ENCODE peak calls at places on chromosome 9, in nine cellular contexts. One of them, this sample, is unnamed.

GRCh38 chr9:81113408-81114124 is 575.8 kb downstream of the TLE1 start:
- DNase-seq in LHCN-M2: peak
- DNase-seq in glomerular endothelial cell: no peak
- DNase-seq in esophagus squamous epithelium: no peak
- DNase-seq in activated CD4-positive, alpha-beta T cell treated with anti-CD3 and anti-CD28 coated beads for 24 hours: no peak
- DNase-seq in stimulated activated CD8-positive, alpha-beta memory T cell treated with anti-CD3 and anti-CD28 coated beads, Interleukin-12 subunit alpha, Interleukin-12 subunit beta, amount 100 ng/mL, for 1 hour: no peak
- DNase-seq in activated naive CD4-positive, alpha-beta T cell: no peak
- DNase-seq in CD8-positive, alpha-beta memory T cell: no peak
- DNase-seq in erythroblast: no peak
- DNase-seq in this sample: no peak

GRCh38 chr9:13841801-13842462 is 472.0 kb downstream of the NFIB start:
- DNase-seq in glomerular endothelial cell: no peak
- DNase-seq in LHCN-M2: no peak
- DNase-seq in esophagus squamous epithelium: no peak
- DNase-seq in activated CD4-positive, alpha-beta T cell treated with anti-CD3 and anti-CD28 coated beads for 24 hours: no peak
- DNase-seq in stimulated activated CD8-positive, alpha-beta memory T cell treated with anti-CD3 and anti-CD28 coated beads, Interleukin-12 subunit alpha, Interleukin-12 subunit beta, amount 100 ng/mL, for 1 hour: no peak
- DNase-seq in erythroblast: no peak
- DNase-seq in activated naive CD4-positive, alpha-beta T cell: no peak
- DNase-seq in CD8-positive, alpha-beta memory T cell: no peak
- DNase-seq in this sample: no peak

GRCh38 chr9:4553951-4554381 is 63.7 kb downstream of the SLC1A1 start:
- DNase-seq in stimulated activated CD8-positive, alpha-beta memory T cell treated with anti-CD3 and anti-CD28 coated beads, Interleukin-12 subunit alpha, Interleukin-12 subunit beta, amount 100 ng/mL, for 1 hour: no peak
- DNase-seq in erythroblast: no peak
- DNase-seq in esophagus squamous epithelium: no peak
- DNase-seq in CD8-positive, alpha-beta memory T cell: no peak
- DNase-seq in LHCN-M2: peak
- DNase-seq in glomerular endothelial cell: no peak
- DNase-seq in activated CD4-positive, alpha-beta T cell treated with anti-CD3 and anti-CD28 coated beads for 24 hours: no peak
- DNase-seq in activated naive CD4-positive, alpha-beta T cell: no peak
- DNase-seq in this sample: no peak

GRCh38 chr9:134068742-134069535 is 1.1 kb upstream of the BRD3 start:
- DNase-seq in erythroblast: no peak
- DNase-seq in stimulated activated CD8-positive, alpha-beta memory T cell treated with anti-CD3 and anti-CD28 coated beads, Interleukin-12 subunit alpha, Interleukin-12 subunit beta, amount 100 ng/mL, for 1 hour: no peak
- DNase-seq in activated CD4-positive, alpha-beta T cell treated with anti-CD3 and anti-CD28 coated beads for 24 hours: no peak
- DNase-seq in LHCN-M2: no peak
- DNase-seq in glomerular endothelial cell: no peak
- DNase-seq in CD8-positive, alpha-beta memory T cell: no peak
- DNase-seq in activated naive CD4-positive, alpha-beta T cell: no peak
- DNase-seq in esophagus squamous epithelium: no peak
- DNase-seq in this sample: no peak

GRCh38 chr9:130872912-130873503 is 23.6 kb downstream of the QRFP start:
- DNase-seq in stimulated activated CD8-positive, alpha-beta memory T cell treated with anti-CD3 and anti-CD28 coated beads, Interleukin-12 subunit alpha, Interleukin-12 subunit beta, amount 100 ng/mL, for 1 hour: no peak
- DNase-seq in LHCN-M2: no peak
- DNase-seq in esophagus squamous epithelium: no peak
- DNase-seq in CD8-positive, alpha-beta memory T cell: no peak
- DNase-seq in activated CD4-positive, alpha-beta T cell treated with anti-CD3 and anti-CD28 coated beads for 24 hours: no peak
- DNase-seq in glomerular endothelial cell: no peak
- DNase-seq in erythroblast: no peak
- DNase-seq in activated naive CD4-positive, alpha-beta T cell: no peak
- DNase-seq in this sample: no peak

GRCh38 chr9:81776390-81776789 is 87.0 kb upstream of the TLE1 start:
- DNase-seq in erythroblast: no peak
- DNase-seq in stimulated activated CD8-positive, alpha-beta memory T cell treated with anti-CD3 and anti-CD28 coated beads, Interleukin-12 subunit alpha, Interleukin-12 subunit beta, amount 100 ng/mL, for 1 hour: no peak
- DNase-seq in LHCN-M2: peak
- DNase-seq in activated naive CD4-positive, alpha-beta T cell: no peak
- DNase-seq in glomerular endothelial cell: no peak
- DNase-seq in esophagus squamous epithelium: no peak
- DNase-seq in activated CD4-positive, alpha-beta T cell treated with anti-CD3 and anti-CD28 coated beads for 24 hours: no peak
- DNase-seq in CD8-positive, alpha-beta memory T cell: no peak
- DNase-seq in this sample: no peak

GRCh38 chr9:36101916-36102741 is 34.4 kb upstream of the GLIPR2 start:
- DNase-seq in erythroblast: peak
- DNase-seq in esophagus squamous epithelium: no peak
- DNase-seq in activated naive CD4-positive, alpha-beta T cell: no peak
- DNase-seq in CD8-positive, alpha-beta memory T cell: no peak
- DNase-seq in activated CD4-positive, alpha-beta T cell treated with anti-CD3 and anti-CD28 coated beads for 24 hours: no peak
- DNase-seq in LHCN-M2: peak
- DNase-seq in glomerular endothelial cell: peak
- DNase-seq in stimulated activated CD8-positive, alpha-beta memory T cell treated with anti-CD3 and anti-CD28 coated beads, Interleukin-12 subunit alpha, Interleukin-12 subunit beta, amount 100 ng/mL, for 1 hour: no peak
- DNase-seq in this sample: no peak

GRCh38 chr9:121770415-121771273 is 119.2 kb downstream of the DAB2IP start:
- DNase-seq in erythroblast: no peak
- DNase-seq in activated naive CD4-positive, alpha-beta T cell: no peak
- DNase-seq in CD8-positive, alpha-beta memory T cell: no peak
- DNase-seq in esophagus squamous epithelium: no peak
- DNase-seq in glomerular endothelial cell: peak
- DNase-seq in LHCN-M2: peak
- DNase-seq in stimulated activated CD8-positive, alpha-beta memory T cell treated with anti-CD3 and anti-CD28 coated beads, Interleukin-12 subunit alpha, Interleukin-12 subunit beta, amount 100 ng/mL, for 1 hour: no peak
- DNase-seq in activated CD4-positive, alpha-beta T cell treated with anti-CD3 and anti-CD28 coated beads for 24 hours: no peak
- DNase-seq in this sample: no peak

GRCh38 chr9:31166516-31166915 is 1217.9 kb upstream of the ACO1 start:
- DNase-seq in glomerular endothelial cell: no peak
- DNase-seq in LHCN-M2: no peak
- DNase-seq in erythroblast: no peak
- DNase-seq in stimulated activated CD8-positive, alpha-beta memory T cell treated with anti-CD3 and anti-CD28 coated beads, Interleukin-12 subunit alpha, Interleukin-12 subunit beta, amount 100 ng/mL, for 1 hour: no peak
- DNase-seq in activated naive CD4-positive, alpha-beta T cell: no peak
- DNase-seq in activated CD4-positive, alpha-beta T cell treated with anti-CD3 and anti-CD28 coated beads for 24 hours: no peak
- DNase-seq in CD8-positive, alpha-beta memory T cell: no peak
- DNase-seq in esophagus squamous epithelium: no peak
- DNase-seq in this sample: no peak

GRCh38 chr9:4011062-4011461 is 288.8 kb downstream of the GLIS3 start:
- DNase-seq in stimulated activated CD8-positive, alpha-beta memory T cell treated with anti-CD3 and anti-CD28 coated beads, Interleukin-12 subunit alpha, Interleukin-12 subunit beta, amount 100 ng/mL, for 1 hour: no peak
- DNase-seq in activated CD4-positive, alpha-beta T cell treated with anti-CD3 and anti-CD28 coated beads for 24 hours: no peak
- DNase-seq in activated naive CD4-positive, alpha-beta T cell: no peak
- DNase-seq in glomerular endothelial cell: no peak
- DNase-seq in CD8-positive, alpha-beta memory T cell: no peak
- DNase-seq in esophagus squamous epithelium: no peak
- DNase-seq in erythroblast: no peak
- DNase-seq in LHCN-M2: peak
- DNase-seq in this sample: no peak

GRCh38 chr9:83986765-83987401 is 6.3 kb downstream of the RMI1 start:
- DNase-seq in erythroblast: peak
- DNase-seq in glomerular endothelial cell: no peak
- DNase-seq in esophagus squamous epithelium: no peak
- DNase-seq in stimulated activated CD8-positive, alpha-beta memory T cell treated with anti-CD3 and anti-CD28 coated beads, Interleukin-12 subunit alpha, Interleukin-12 subunit beta, amount 100 ng/mL, for 1 hour: no peak
- DNase-seq in LHCN-M2: peak
- DNase-seq in activated CD4-positive, alpha-beta T cell treated with anti-CD3 and anti-CD28 coated beads for 24 hours: no peak
- DNase-seq in CD8-positive, alpha-beta memory T cell: no peak
- DNase-seq in activated naive CD4-positive, alpha-beta T cell: no peak
- DNase-seq in this sample: no peak

GRCh38 chr9:23598994-23599393 is 227.0 kb downstream of the ELAVL2 start:
- DNase-seq in LHCN-M2: no peak
- DNase-seq in esophagus squamous epithelium: no peak
- DNase-seq in stimulated activated CD8-positive, alpha-beta memory T cell treated with anti-CD3 and anti-CD28 coated beads, Interleukin-12 subunit alpha, Interleukin-12 subunit beta, amount 100 ng/mL, for 1 hour: no peak
- DNase-seq in CD8-positive, alpha-beta memory T cell: no peak
- DNase-seq in activated CD4-positive, alpha-beta T cell treated with anti-CD3 and anti-CD28 coated beads for 24 hours: no peak
- DNase-seq in activated naive CD4-positive, alpha-beta T cell: no peak
- DNase-seq in erythroblast: no peak
- DNase-seq in glomerular endothelial cell: no peak
- DNase-seq in this sample: no peak

This sample was measured in stimulated activated CD4-positive, alpha-beta T cell treated with anti-CD3 and anti-CD28 coated beads, Interleukin-12 subunit alpha, Interleukin-12 subunit beta, amount 100 ng/mL, for 24 hours.